ENCODE peak calls at places on chromosome X, in five cellular contexts. L, K, O, D and U are unnamed samples.

GRCh38 chrX:43969504-43970501 is 3.4 kb downstream of the NDP start:
- DNase-seq in L (no peak), K (peak; percentile 49), O (peak; percentile 56), D (no peak), U (peak; percentile 23)

GRCh38 chrX:78102100-78102499 is 1.9 kb upstream of the PGK1 start:
- DNase-seq in L (no peak), K (no peak), O (peak; percentile 60), D (no peak), U (no peak)

GRCh38 chrX:30615229-30615628 is 37.7 kb upstream of the TASL start:
- DNase-seq in L (no peak), K (no peak), O (peak; percentile 63), D (no peak), U (no peak)

GRCh38 chrX:134235236-134235635 is 1.7 kb upstream of the CCDC160 start:
- DNase-seq in L (no peak), K (no peak), O (no peak), D (no peak), U (no peak)

GRCh38 chrX:115147220-115147619 is 42.0 kb upstream of the RBMXL3 start:
- DNase-seq in L (no peak), K (no peak), O (peak; percentile 40), D (no peak), U (peak; percentile 24)

GRCh38 chrX:2933125-2933900 is 4.2 kb upstream of the ARSD start:
- DNase-seq in L (no peak), K (no peak), O (no peak), D (no peak), U (no peak)

GRCh38 chrX:12007881-12008280 is 130.4 kb upstream of the FRMPD4 start:
- DNase-seq in L (no peak), K (no peak), O (peak; percentile 84), D (no peak), U (peak; percentile 71)

GRCh38 chrX:18961686-18962085 is 22.2 kb downstream of the PHKA2 start:
- DNase-seq in L (no peak), K (no peak), O (peak; percentile 63), D (no peak), U (peak; percentile 52)

GRCh38 chrX:35380808-35381700 is 417.1 kb upstream of the MAGEB16 start:
- DNase-seq in L (no peak), K (no peak), O (peak; percentile 20), D (no peak), U (peak; percentile 63)

GRCh38 chrX:111360839-111361238 is 51.2 kb downstream of the DCX start:
- DNase-seq in L (no peak), K (no peak), O (no peak), D (no peak), U (no peak)

GRCh38 chrX:37812110-37812509 is 32.3 kb downstream of the CYBB start:
- DNase-seq in L (no peak), K (no peak), O (no peak), D (no peak), U (no peak)
- H3K4me1 ChIP-seq in L (no peaks in the 10 kb centered on the region), K (no peaks in the 10 kb centered on the region), O (no peaks in the 10 kb centered on the region), D (no peaks in the 10 kb centered on the region), U (no peaks in the 10 kb centered on the region)

GRCh38 chrX:1231850-1232505 is 19.5 kb upstream of the CRLF2 start:
- DNase-seq in L (no peak), K (no peak), O (no peak), D (no peak), U (no peak)
- H2BK15ac ChIP-seq in L (no peak overlapping the region), K (no peak overlapping the region), O (no peak overlapping the region), D (no peak overlapping the region), U (no peak overlapping the region)

GRCh38 chrX:9368262-9368661 is 96.6 kb upstream of the TBL1X start:
- DNase-seq in L (no peak), K (no peak), O (no peak), D (no peak), U (no peak)

GRCh38 chrX:9372866-9373265 is 92.0 kb upstream of the TBL1X start:
- DNase-seq in L (no peak), K (no peak), O (no peak), D (no peak), U (no peak)

GRCh38 chrX:9369802-9370291 is 95.0 kb upstream of the TBL1X start:
- DNase-seq in L (no peak), K (no peak), O (no peak), D (no peak), U (no peak)

GRCh38 chrX:9373789-9374188 is 91.1 kb upstream of the TBL1X start:
- DNase-seq in L (no peak), K (no peak), O (no peak), D (no peak), U (no peak)

GRCh38 chrX:9370888-9371287 is 94.0 kb upstream of the TBL1X start:
- DNase-seq in L (no peak), K (no peak), O (peak; percentile 12), D (no peak), U (no peak)
- H3K14ac ChIP-seq in L (no peak overlapping the region), K (no peak overlapping the region), O (no peak overlapping the region), D (no peak overlapping the region), U (no peak overlapping the region)

DNA sequence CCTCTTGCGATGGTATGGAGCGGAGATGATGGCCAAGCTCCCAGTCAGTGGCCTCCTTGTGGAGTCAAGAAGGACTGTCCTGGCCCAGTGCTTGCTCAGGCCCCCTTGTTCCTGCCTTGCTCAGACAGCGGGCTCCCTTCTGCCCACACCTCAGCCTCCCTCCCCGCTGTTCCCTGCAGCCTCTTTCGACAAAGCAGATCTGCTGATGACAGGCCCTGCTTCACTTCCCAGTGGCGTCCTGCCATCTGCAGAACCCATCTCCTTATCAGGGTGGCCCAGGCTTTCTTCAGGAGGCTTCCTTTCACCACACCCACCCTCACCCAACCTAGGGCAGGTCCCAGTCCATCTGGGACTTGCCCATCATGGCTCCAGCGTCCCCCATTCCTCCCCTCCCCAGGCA is 80.0 kb downstream of the CLDN34 start:
- DNase-seq in L (no peak), K (no peak), O (no peak), D (no peak), U (no peak)
- H3K4me1 ChIP-seq in L (peaks cover 24% of the 10 kb centered on the region), K (peaks cover 15% of the 10 kb centered on the region), O (peaks cover 8% of the 10 kb centered on the region), D (peaks cover 5% of the 10 kb centered on the region), U (peaks cover 5% of the 10 kb centered on the region)

GRCh38 chrX:7112071-7112470 is 35.4 kb upstream of the STS start:
- DNase-seq in L (no peak), K (no peak), O (no peak), D (no peak), U (no peak)

GRCh38 chrX:7108995-7109634 is 38.4 kb upstream of the STS start:
- DNase-seq in L (no peak), K (peak; percentile 23), O (no peak), D (no peak), U (peak; percentile 24)

GRCh38 chrX:7110821-7111276 is 36.7 kb upstream of the STS start:
- DNase-seq in L (no peak), K (no peak), O (no peak), D (no peak), U (no peak)

GRCh38 chrX:7111518-7111917 is 36.0 kb upstream of the STS start:
- DNase-seq in L (no peak), K (no peak), O (no peak), D (no peak), U (no peak)

GRCh38 chrX:7109838-7110793 is 37.4 kb upstream of the STS start:
- DNase-seq in L (no peak), K (no peak), O (no peak), D (no peak), U (no peak)
- H2BK15ac ChIP-seq in L (no peak overlapping the region), K (no peak overlapping the region), O (no peak overlapping the region), D (no peak overlapping the region), U (no peak overlapping the region)

DNA sequence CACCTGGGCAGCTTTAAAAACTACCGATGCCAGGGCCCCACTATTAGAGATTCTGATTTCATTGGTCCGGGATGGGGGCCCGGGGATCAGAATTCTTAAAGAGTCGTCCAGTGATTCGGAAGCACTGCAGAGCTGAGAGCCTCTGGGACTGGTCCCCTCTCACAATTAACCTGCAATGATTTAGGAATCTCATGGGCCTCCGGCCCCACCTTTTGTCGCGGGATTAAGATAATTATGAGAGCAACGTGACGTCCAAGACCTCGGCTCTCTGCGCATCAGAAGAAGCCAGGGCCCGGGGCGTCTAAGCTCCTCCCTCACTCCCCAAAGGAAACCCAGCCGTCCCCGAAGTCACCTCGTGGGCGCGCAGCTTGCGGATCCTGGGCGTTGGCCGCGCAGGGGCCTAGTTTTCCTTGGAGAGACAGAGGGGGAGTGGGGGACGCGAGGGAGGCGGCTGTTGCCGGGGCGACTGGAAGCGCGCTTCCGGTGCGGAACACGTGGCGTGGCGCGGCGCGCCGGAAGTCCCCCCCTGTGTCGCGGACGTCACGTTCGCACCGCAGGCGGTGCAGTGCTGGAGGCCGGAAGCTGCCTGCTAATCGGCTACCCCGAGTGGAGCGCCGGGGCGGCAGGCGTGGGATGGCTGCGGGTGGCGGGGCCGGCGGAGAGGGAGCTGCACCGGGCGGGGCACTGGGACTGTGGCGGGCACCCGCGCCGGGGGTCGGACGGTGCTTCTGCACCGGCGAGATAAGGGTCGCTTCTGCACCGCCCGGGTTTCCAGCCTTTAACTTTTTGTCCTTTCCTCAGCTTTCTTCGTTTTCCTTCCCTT is at the start of gene GEMIN8:
- DNase-seq in L (peak; percentile 84), K (peak; percentile 77), O (peak; percentile 91), D (peak; percentile 51), U (peak; percentile 90)
- H3K14ac ChIP-seq in L (peak within 1 kb of the TSS; percentile 82), K (no peak within 1 kb of the TSS), O (peak within 1 kb of the TSS; percentile 92), D (no peak within 1 kb of the TSS), U (no peak within 1 kb of the TSS)

DNA sequence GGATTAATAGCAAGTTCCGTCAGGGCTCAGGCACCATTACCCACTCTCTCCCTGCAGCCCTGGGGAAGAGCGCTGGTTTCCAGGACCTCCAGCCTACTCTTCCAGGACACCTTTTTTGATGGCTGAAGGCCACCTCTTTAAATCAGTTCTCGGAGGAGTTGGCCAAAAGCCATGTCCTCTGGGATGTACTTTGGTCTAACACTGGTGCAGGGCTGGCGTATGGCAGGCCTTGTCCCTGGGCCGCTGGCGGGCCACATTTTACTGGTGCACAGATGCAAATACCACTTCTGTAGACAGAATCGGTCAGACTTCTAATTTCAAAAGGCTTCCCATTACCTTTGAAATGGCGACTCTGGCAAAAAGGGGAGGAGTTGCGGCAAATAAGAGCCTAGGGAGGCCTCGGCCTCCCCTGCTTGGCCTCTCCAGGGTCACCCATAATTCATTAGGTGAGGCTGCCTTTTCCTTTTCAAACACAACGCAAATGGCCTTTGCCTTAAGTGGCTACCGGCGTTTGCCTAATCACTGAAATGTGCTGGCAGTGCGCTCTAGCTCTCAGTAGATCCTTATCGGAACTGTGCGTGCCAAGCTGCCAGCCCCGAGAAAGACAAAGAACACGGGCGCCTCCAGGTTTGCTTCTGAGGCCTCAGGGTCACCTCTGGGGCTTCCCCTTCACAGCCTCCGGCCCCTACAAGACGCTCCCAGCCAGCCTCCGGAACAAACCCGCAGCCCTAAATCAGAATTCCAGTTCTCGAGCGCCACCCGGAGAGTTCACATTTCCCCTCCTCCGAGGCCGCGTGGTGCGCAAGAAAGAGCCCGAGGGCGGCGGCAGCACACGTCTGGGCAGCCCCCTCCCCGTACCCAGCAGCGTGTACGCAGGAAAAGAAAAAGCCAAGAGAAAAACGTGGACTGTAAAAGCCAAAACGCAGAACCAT is 76.2 kb upstream of the BCOR start:
- DNase-seq in L (peak; percentile 68), K (no peak), O (no peak), D (no peak), U (peak; percentile 92)
- H3K4me1 ChIP-seq in L (peaks cover 4% of the 10 kb centered on the region), K (peaks cover under 1% of the 10 kb centered on the region), O (no peaks in the 10 kb centered on the region), D (peaks cover 9% of the 10 kb centered on the region), U (peaks cover 22% of the 10 kb centered on the region)

GRCh38 chrX:69137371-69137881 is 27.8 kb downstream of the PJA1 start:
- DNase-seq in L (peak; percentile 49), K (no peak), O (peak; percentile 75), D (no peak), U (peak; percentile 93)
- H2BK15ac ChIP-seq in L (no peak overlapping the region), K (no peak overlapping the region), O (peak overlapping the region; percentile 74), D (peak overlapping the region; percentile 72), U (peak overlapping the region; percentile 83)